ENCODE peak calls at places on chromosomes 2 and 18, in nine cellular contexts. B is left ventricle myocardium inferior, T is cardiac muscle cell, M is foreskin keratinocyte, J is colonic mucosa, K is left lung, W is neural crest cell, V is PC-9, Y is natural killer cell. U is an unnamed sample.

GRCh38 chr2:216017365-216017764 is 4.0 kb upstream of the MREG start:
- DNase-seq in B (no peak), J (no peak), V (peak; percentile 62), M (no peak), K (no peak), Y (no peak), T (no peak), W (no peak), U (no peak)

GRCh38 chr2:234694244-234695013 is 197.5 kb upstream of the ARL4C start:
- DNase-seq in V (peak; percentile 99), Y (no peak), K (no peak), T (no peak), J (peak; percentile 68), W (no peak), M (no peak), B (no peak), U (no peak)

GRCh38 chr18:11981633-11982366 is 493 bp downstream of the IMPA2 start:
- DNase-seq in V (no peak), J (peak; percentile 67), M (no peak), W (peak; percentile 43), B (peak; percentile 44), K (peak; percentile 54), T (peak; percentile 58), Y (peak; percentile 20), U (peak; percentile 66)

GRCh38 chr2:198950813-198951212 is 506.9 kb downstream of the SATB2 start:
- DNase-seq in J (no peak), T (no peak), Y (no peak), V (no peak), K (no peak), W (no peak), B (no peak), M (no peak), U (no peak)

GRCh38 chr2:181790716-181791649 is 100.5 kb upstream of the ITPRID2 start:
- DNase-seq in J (peak; percentile 42), V (peak; percentile 100), T (no peak), B (no peak), M (peak; percentile 98), W (no peak), Y (no peak), K (no peak), U (no peak)

GRCh38 chr2:235551965-235552364 is 58.1 kb downstream of the AGAP1 start:
- DNase-seq in M (no peak), W (peak; percentile 20), K (no peak), Y (no peak), B (peak; percentile 38), V (peak; percentile 82), T (peak; percentile 70), J (peak; percentile 68), U (no peak)

GRCh38 chr2:183037660-183038340 is 457 bp downstream of the NCKAP1 start:
- DNase-seq in J (peak; percentile 51), K (peak; percentile 46), M (no peak), Y (no peak), W (peak; percentile 37), V (peak; percentile 42), B (peak; percentile 51), T (peak; percentile 75), U (no peak)

GRCh38 chr2:159982270-159982669 is 80.1 kb downstream of the PLA2R1 start:
- DNase-seq in J (no peak), K (peak; percentile 54), V (no peak), T (no peak), B (no peak), Y (no peak), M (peak; percentile 79), W (no peak), U (no peak)

GRCh38 chr2:163681765-163682164 is 54.0 kb downstream of the FIGN start:
- DNase-seq in K (no peak), M (no peak), Y (no peak), W (no peak), V (no peak), B (no peak), T (no peak), J (no peak), U (no peak)

GRCh38 chr18:11984091-11984490 is 2.8 kb downstream of the IMPA2 start:
- DNase-seq in J (no peak), Y (no peak), K (peak; percentile 26), W (no peak), M (no peak), V (no peak), B (no peak), T (no peak), U (no peak)

GRCh38 chr2:102025016-102025491 is 33.3 kb downstream of the IL1R2 start:
- DNase-seq in B (no peak), V (no peak), T (no peak), Y (no peak), K (no peak), M (peak; percentile 53), J (no peak), W (no peak), U (no peak)
- TF ChIP-seq CTCF in B (no peak), V (no peak), T (no peak), Y (no peak), K (no peak), M (no peak), J (no peak), W (no peak), U (no peak)

GRCh38 chr2:146734042-146734715 is 1110.7 kb upstream of the ACVR2A start:
- DNase-seq in K (no peak), V (no peak), Y (no peak), W (no peak), T (peak; percentile 64), J (no peak), M (peak; percentile 27), B (no peak), U (no peak)
- TF ChIP-seq CTCF in K (no peak), V (peak; percentile 72), Y (no peak), W (peak; percentile 83), T (peak; percentile 49), J (peak; percentile 20), M (peak; percentile 91), B (peak; percentile 58), U (no peak)

GRCh38 chr18:37536646-37537045 is 29.0 kb downstream of the CELF4 start:
- DNase-seq in T (no peak), W (no peak), V (no peak), Y (no peak), K (no peak), B (no peak), J (no peak), M (no peak), U (no peak)

GRCh38 chr18:37535968-37536367 is 29.6 kb downstream of the CELF4 start:
- DNase-seq in J (no peak), M (no peak), Y (no peak), W (no peak), T (no peak), B (no peak), V (no peak), K (no peak), U (no peak)

GRCh38 chr18:37532917-37533316 is 32.7 kb downstream of the CELF4 start:
- DNase-seq in M (no peak), W (no peak), J (no peak), T (no peak), V (no peak), B (no peak), Y (no peak), K (no peak), U (no peak)

GRCh38 chr18:37534627-37535026 is 31.0 kb downstream of the CELF4 start:
- DNase-seq in W (no peak), K (no peak), J (no peak), B (no peak), V (no peak), T (no peak), M (no peak), Y (no peak), U (no peak)

DNA sequence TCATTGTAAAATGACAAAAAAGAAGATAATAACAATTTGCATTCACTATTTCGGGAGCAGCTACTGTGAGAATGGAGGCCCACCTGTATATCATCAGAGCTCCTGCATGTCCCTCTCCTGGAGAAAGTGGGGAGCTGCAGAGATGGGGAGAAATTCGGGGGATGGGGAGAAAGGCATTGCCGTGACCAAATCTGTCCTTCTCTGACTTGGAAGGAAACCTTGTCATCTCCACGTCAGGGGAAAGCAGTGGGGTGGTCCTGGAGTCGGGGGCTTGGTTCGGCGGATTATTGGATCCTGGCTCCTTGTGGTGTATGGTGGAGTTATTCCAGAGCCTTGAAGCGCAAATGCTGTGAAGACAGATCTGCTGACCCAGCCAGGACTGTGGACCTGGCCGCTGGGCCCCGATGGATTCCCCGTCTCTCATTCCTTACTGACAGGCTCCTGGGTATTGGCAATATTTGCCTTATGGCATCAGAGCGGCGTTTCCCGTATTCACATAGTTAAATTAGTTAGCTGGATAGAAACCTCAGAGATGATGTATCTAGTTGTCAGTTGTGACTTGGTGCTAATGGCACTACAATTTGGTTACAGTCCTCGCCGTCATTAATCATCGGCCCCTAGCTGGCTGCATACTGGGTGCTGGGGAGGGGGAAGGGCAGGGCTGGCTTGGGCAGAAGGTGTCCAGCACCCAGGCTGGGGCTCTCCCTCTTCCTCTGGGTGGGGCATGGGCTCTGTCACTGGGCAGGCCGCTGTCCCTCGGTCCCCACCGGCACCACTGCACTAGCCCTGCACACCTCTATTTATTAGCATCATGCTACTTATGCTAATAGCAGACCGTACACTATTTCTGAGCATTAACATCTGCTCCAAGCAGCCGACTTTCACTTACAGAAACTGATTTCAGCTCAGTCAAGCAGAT is 31.7 kb downstream of the CELF4 start:
- DNase-seq in M (no peak), J (no peak), Y (no peak), K (no peak), B (no peak), W (no peak), V (no peak), T (no peak), U (no peak)
- TF ChIP-seq CTCF in M (peak; percentile 44), J (no peak), Y (no peak), K (no peak), B (no peak), W (peak; percentile 40), V (no peak), T (peak; percentile 27), U (no peak)

DNA sequence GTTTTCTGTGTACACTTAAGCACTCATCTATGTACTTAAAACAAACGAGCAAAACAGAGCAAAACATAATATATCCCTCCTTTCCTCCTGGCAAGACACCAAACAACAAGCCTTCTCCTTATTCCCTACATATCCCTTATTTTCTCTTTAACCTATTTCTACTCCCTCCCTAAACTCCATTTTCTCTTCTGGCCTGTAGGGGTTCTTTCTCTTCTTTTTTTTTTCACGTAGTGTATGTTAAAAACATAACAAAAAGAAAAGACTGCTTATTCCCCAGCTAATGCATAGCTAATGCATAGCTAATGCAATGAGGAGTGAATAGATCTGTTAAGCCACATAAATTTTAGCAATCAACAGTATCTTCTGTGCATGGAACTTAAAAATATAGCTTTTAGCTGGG is 193.4 kb downstream of the TMEM247 start:
- DNase-seq in M (no peak), K (no peak), J (no peak), B (no peak), W (no peak), Y (no peak), V (no peak), T (no peak), U (no peak)
- TF ChIP-seq CTCF in M (no peak), K (no peak), J (no peak), B (no peak), W (peak; percentile 21), Y (no peak), V (no peak), T (no peak), U (no peak)

GRCh38 chr2:33666879-33667278 is 67.8 kb upstream of the FAM98A start:
- DNase-seq in M (no peak), T (no peak), B (no peak), Y (no peak), K (no peak), J (no peak), V (no peak), W (no peak), U (no peak)
- TF ChIP-seq CTCF in M (no peak), T (no peak), B (no peak), Y (no peak), K (no peak), J (no peak), V (no peak), W (no peak), U (no peak)

U was measured in CD14-positive monocyte.